ENCODE peak calls at places on chromosome 14, in seven cellular contexts. Q, Z, E, K, Y, O and V are unnamed samples.

GRCh38 chr14:48914921-48915320 is 671.3 kb downstream of the RPS29 start:
- DNase-seq in Q (no peak), Z (no peak), E (no peak), K (no peak), Y (no peak), O (no peak), V (no peak)

GRCh38 chr14:105850853-105851581 is 324.6 kb downstream of the TMEM121 start:
- DNase-seq in Q (no peak), Z (no peak), E (no peak), K (no peak), Y (no peak), O (no peak), V (no peak)

GRCh38 chr14:101062611-101063010 is 159.1 kb upstream of the RTL1 start:
- DNase-seq in Q (no peak), Z (no peak), E (no peak), K (peak), Y (no peak), O (no peak), V (no peak)

GRCh38 chr14:95507174-95507573 is 9.3 kb downstream of the SYNE3 start:
- DNase-seq in Q (peak), Z (peak), E (peak), K (peak), Y (no peak), O (no peak), V (peak)

GRCh38 chr14:60905930-60906329 is 74.9 kb downstream of the TRMT5 start:
- DNase-seq in Q (no peak), Z (no peak), E (no peak), K (no peak), Y (no peak), O (no peak), V (no peak)

GRCh38 chr14:61753631-61754030 is 8.6 kb upstream of the SNAPC1 start:
- DNase-seq in Q (no peak), Z (no peak), E (no peak), K (no peak), Y (no peak), O (no peak), V (no peak)

GRCh38 chr14:32417956-32418552 is 89.0 kb downstream of the AKAP6 start:
- DNase-seq in Q (no peak), Z (no peak), E (no peak), K (peak), Y (no peak), O (no peak), V (no peak)

GRCh38 chr14:23562822-23563472 is 4.6 kb downstream of the AP1G2 start:
- DNase-seq in Q (no peak), Z (no peak), E (peak), K (peak), Y (peak), O (peak), V (peak)

GRCh38 chr14:104135121-104135903 is 3.1 kb upstream of the KIF26A start:
- DNase-seq in Q (no peak), Z (no peak), E (no peak), K (peak), Y (no peak), O (no peak), V (no peak)

GRCh38 chr14:93981874-93982683 is 5.7 kb upstream of the ASB2 start:
- DNase-seq in Q (no peak), Z (no peak), E (no peak), K (no peak), Y (no peak), O (no peak), V (no peak)

GRCh38 chr14:52663850-52664249 is 31.5 kb downstream of the ERO1A start:
- DNase-seq in Q (no peak), Z (no peak), E (no peak), K (no peak), Y (no peak), O (no peak), V (no peak)

GRCh38 chr14:89477391-89477790 is 60.4 kb upstream of the FOXN3 start:
- DNase-seq in Q (no peak), Z (no peak), E (no peak), K (no peak), Y (no peak), O (no peak), V (no peak)

GRCh38 chr14:28308727-28309126 is 457.9 kb upstream of the FOXG1 start:
- DNase-seq in Q (no peak), Z (no peak), E (no peak), K (peak), Y (no peak), O (no peak), V (no peak)

GRCh38 chr14:92532490-92533163 is 19.0 kb downstream of the RIN3 start:
- DNase-seq in Q (no peak), Z (no peak), E (no peak), K (no peak), Y (no peak), O (no peak), V (no peak)

GRCh38 chr14:61392297-61392696 is 70.9 kb downstream of the PRKCH start:
- DNase-seq in Q (no peak), Z (no peak), E (no peak), K (no peak), Y (no peak), O (no peak), V (no peak)

GRCh38 chr14:93967637-93968250 is 8.6 kb downstream of the ASB2 start:
- DNase-seq in Q (no peak), Z (no peak), E (no peak), K (no peak), Y (no peak), O (no peak), V (no peak)

GRCh38 chr14:85535316-85535715 is 5.4 kb downstream of the FLRT2 start:
- DNase-seq in Q (no peak), Z (no peak), E (no peak), K (peak), Y (no peak), O (no peak), V (no peak)

GRCh38 chr14:38866461-38866860 is 236.6 kb downstream of the SEC23A start:
- DNase-seq in Q (no peak), Z (no peak), E (no peak), K (no peak), Y (no peak), O (no peak), V (no peak)

GRCh38 chr14:100864960-100865681 is 38.4 kb downstream of the RTL1 start:
- DNase-seq in Q (no peak), Z (no peak), E (no peak), K (no peak), Y (no peak), O (no peak), V (no peak)

GRCh38 chr14:81485372-81485771 is 48.3 kb downstream of the SEL1L start:
- DNase-seq in Q (no peak), Z (no peak), E (no peak), K (no peak), Y (no peak), O (no peak), V (no peak)